ENCODE peak calls at places on chromosomes 2 and 18, in nine cellular contexts. N is neuronal stem cell; S is left ventricle myocardium inferior; M is stomach; T is psoas muscle; X is mammary epithelial cell; I is substantia nigra; D is CD8-positive, alpha-beta memory T cell; W is uterus. J is an unnamed sample.

GRCh38 chr18:22409445-22409844 is 8.3 kb downstream of the CTAGE1 start:
- DNase-seq in I (no peak), T (no peak), S (no peak), X (no peak), N (no peak), M (no peak), W (no peak), D (no peak), J (no peak)

GRCh38 chr2:19857806-19858205 is 44.0 kb downstream of the TTC32 start:
- DNase-seq in N (no peak), I (no peak), T (no peak), W (no peak), M (no peak), D (no peak), S (no peak), X (no peak), J (no peak)

GRCh38 chr2:148375214-148375613 is 269.3 kb upstream of the EPC2 start:
- DNase-seq in D (no peak), S (no peak), X (no peak), T (no peak), I (no peak), N (no peak), M (no peak), W (no peak), J (no peak)

GRCh38 chr2:79887747-79888374 is 375.0 kb downstream of the CTNNA2 start:
- DNase-seq in X (peak), W (no peak), M (no peak), I (no peak), N (peak), T (no peak), S (no peak), D (no peak), J (no peak)

GRCh38 chr2:129879614-129880180 is 99.8 kb upstream of the RAB6C start:
- DNase-seq in W (no peak), D (no peak), X (no peak), M (no peak), S (no peak), I (no peak), N (no peak), T (no peak), J (no peak)

GRCh38 chr2:43985359-43985758 is 10.4 kb downstream of the LRPPRC start:
- DNase-seq in W (no peak), T (no peak), M (no peak), I (no peak), X (no peak), N (no peak), D (no peak), S (no peak), J (no peak)

GRCh38 chr2:165586019-165586418 is 116.5 kb downstream of the CSRNP3 start:
- DNase-seq in D (no peak), N (no peak), I (no peak), S (no peak), W (no peak), M (no peak), T (no peak), X (peak), J (peak)

GRCh38 chr2:213868526-213868925 is 542.3 kb upstream of the VWC2L start:
- DNase-seq in N (no peak), S (no peak), W (no peak), T (no peak), D (no peak), M (no peak), X (no peak), I (no peak), J (no peak)

GRCh38 chr2:133821107-133821760 is 253.0 kb upstream of the NCKAP5 start:
- DNase-seq in T (no peak), I (no peak), X (peak), N (no peak), S (no peak), W (no peak), M (no peak), D (no peak), J (no peak)

GRCh38 chr2:121173112-121173511 is 111.9 kb downstream of the TFCP2L1 start:
- DNase-seq in W (no peak), X (peak), D (no peak), S (no peak), I (no peak), N (no peak), T (no peak), M (no peak), J (peak)

GRCh38 chr2:217218269-217219140 is 358.6 kb upstream of the TNP1 start:
- DNase-seq in X (peak), W (no peak), N (no peak), T (peak), I (no peak), S (no peak), M (no peak), D (no peak), J (no peak)

GRCh38 chr2:63051795-63052333 is 1.2 kb downstream of the OTX1 start:
- DNase-seq in M (no peak), N (peak), D (no peak), W (no peak), X (no peak), T (peak), S (no peak), I (no peak), J (no peak)

GRCh38 chr18:59311631-59312030 is 6.8 kb downstream of the CPLX4 start:
- DNase-seq in T (no peak), D (no peak), W (no peak), M (no peak), S (no peak), I (no peak), N (no peak), X (peak), J (peak)

GRCh38 chr2:10432315-10433181 is 15.6 kb downstream of the ODC1 start:
- DNase-seq in I (no peak), X (no peak), T (no peak), W (no peak), N (no peak), D (peak), M (peak), S (no peak), J (no peak)

GRCh38 chr2:188383158-188383557 is 91.5 kb downstream of the GULP1 start:
- DNase-seq in D (no peak), N (no peak), M (no peak), X (no peak), I (no peak), W (no peak), T (no peak), S (no peak), J (no peak)

GRCh38 chr2:127569274-127570065 is 34.0 kb downstream of the MYO7B start:
- DNase-seq in T (peak), X (peak), D (no peak), N (no peak), W (no peak), I (no peak), S (no peak), M (no peak), J (peak)

GRCh38 chr2:71715951-71716696 is 262.8 kb downstream of the DYSF start:
- DNase-seq in S (no peak), T (no peak), X (no peak), N (no peak), D (no peak), M (no peak), W (no peak), I (no peak), J (no peak)

GRCh38 chr2:70728128-70728527 is 39.9 kb downstream of the ADD2 start:
- DNase-seq in D (no peak), X (no peak), T (no peak), W (no peak), N (no peak), M (no peak), S (no peak), I (no peak), J (no peak)

GRCh38 chr2:45716915-45717314 is 65.4 kb downstream of the PRKCE start:
- DNase-seq in S (no peak), W (no peak), T (no peak), X (no peak), D (no peak), I (no peak), M (no peak), N (no peak), J (no peak)

GRCh38 chr2:178679891-178680290 is 127.3 kb downstream of the TTN start:
- DNase-seq in W (no peak), X (peak), M (no peak), I (no peak), N (no peak), S (no peak), T (no peak), D (no peak), J (no peak)

GRCh38 chr2:200253631-200254030 is 52.9 kb upstream of the SPATS2L start:
- DNase-seq in S (peak), M (no peak), I (no peak), T (no peak), W (no peak), X (peak), N (no peak), D (no peak), J (no peak)

GRCh38 chr18:22493940-22494339 is 76.2 kb upstream of the CTAGE1 start:
- DNase-seq in X (no peak), I (no peak), T (no peak), S (no peak), M (no peak), W (no peak), D (no peak), N (no peak), J (no peak)

GRCh38 chr2:210199186-210199765 is 26.0 kb downstream of the ACADL start:
- DNase-seq in D (no peak), S (no peak), N (peak), I (no peak), T (no peak), X (no peak), M (no peak), W (no peak), J (no peak)

GRCh38 chr18:79975043-79975442 is 10.6 kb downstream of the HSBP1L1 start:
- DNase-seq in S (no peak), X (no peak), N (no peak), I (no peak), T (no peak), W (no peak), M (no peak), D (no peak), J (no peak)

GRCh38 chr2:161273038-161273760 is 35.0 kb upstream of the PSMD14 start:
- DNase-seq in N (peak), W (no peak), X (peak), D (no peak), S (no peak), M (no peak), T (no peak), I (no peak), J (no peak)

GRCh38 chr18:5585653-5586052 is 41.9 kb upstream of the EPB41L3 start:
- DNase-seq in W (no peak), T (no peak), M (no peak), S (no peak), I (no peak), X (no peak), N (no peak), D (no peak), J (no peak)

GRCh38 chr2:101622210-101622609 is 75.3 kb upstream of the MAP4K4 start:
- DNase-seq in X (no peak), T (no peak), I (no peak), W (no peak), S (no peak), M (no peak), N (no peak), D (no peak), J (no peak)

GRCh38 chr2:238881353-238882082 is 33.6 kb downstream of the TWIST2 start:
- DNase-seq in W (no peak), M (no peak), T (no peak), X (no peak), N (no peak), D (no peak), I (no peak), S (no peak), J (no peak)

GRCh38 chr2:46494596-46494995 is 15.2 kb downstream of the TMEM247 start:
- DNase-seq in X (no peak), S (no peak), D (no peak), W (no peak), N (no peak), I (no peak), M (no peak), T (no peak), J (no peak)

GRCh38 chr2:187075106-187076070 is 226.4 kb upstream of the ZSWIM2 start:
- DNase-seq in X (no peak), N (no peak), I (no peak), T (no peak), S (peak), W (no peak), M (no peak), D (no peak), J (no peak)

DNA sequence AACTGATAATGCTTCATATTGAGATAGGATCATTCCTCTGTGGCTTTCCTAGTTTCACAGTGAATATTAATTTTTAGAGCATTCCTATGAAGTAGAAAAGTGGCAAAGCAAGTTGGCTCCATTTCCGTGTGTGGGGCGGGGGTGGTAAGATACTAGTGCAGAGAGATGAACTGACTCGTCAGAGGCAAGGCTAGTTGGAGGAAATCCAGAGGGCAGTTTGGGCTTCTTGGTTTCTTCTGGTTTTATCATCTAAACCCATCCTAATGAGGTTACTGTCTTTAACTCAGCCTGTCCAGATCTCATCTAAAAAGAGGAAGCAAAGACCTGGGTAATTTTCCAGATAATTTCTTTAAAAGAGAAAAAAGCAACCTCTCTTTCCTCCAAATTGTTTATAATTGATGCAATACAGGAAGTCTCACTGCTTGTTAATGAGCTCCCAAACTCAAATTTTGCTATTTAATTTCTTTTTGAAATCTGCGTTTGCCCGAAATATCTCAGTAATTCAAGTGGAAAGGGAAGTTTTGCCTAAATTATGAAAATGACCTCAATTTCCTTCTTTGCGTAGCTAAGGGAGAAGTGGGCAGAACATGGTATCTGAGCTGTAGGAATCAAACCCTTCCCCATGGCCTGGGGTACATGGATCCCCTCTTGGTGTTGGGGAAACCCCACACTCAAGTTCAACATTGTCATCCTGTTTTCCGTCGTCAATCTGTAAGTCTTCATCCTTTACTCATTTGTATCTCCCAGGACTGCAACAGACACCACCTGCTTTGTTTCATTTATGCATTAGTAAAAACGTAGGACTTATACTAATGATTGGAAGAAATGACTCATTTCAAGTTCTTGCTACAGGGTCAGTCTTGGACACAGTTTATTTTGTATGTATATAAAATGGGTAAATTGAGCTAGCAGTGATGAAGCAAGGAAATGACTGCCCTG is 89.0 kb upstream of the KLF7 start:
- DNase-seq in I (no peak), D (no peak), W (no peak), M (no peak), T (no peak), X (peak), S (no peak), N (no peak), J (no peak)
- H3K27ac ChIP-seq in I (no peak), D (no peak), W (no peak), M (no peak), T (no peak), X (peak), S (no peak), N (no peak), J (peak)

GRCh38 chr18:8756571-8756970 is 51.2 kb downstream of the MTCL1 start:
- DNase-seq in T (no peak), X (no peak), S (no peak), I (no peak), W (no peak), D (no peak), N (no peak), M (no peak), J (no peak)

GRCh38 chr18:8757598-8757997 is 52.2 kb downstream of the MTCL1 start:
- DNase-seq in M (no peak), X (no peak), W (no peak), T (no peak), N (no peak), S (no peak), D (no peak), I (no peak), J (no peak)

GRCh38 chr18:8752329-8752728 is 47.0 kb downstream of the MTCL1 start:
- DNase-seq in S (no peak), N (no peak), D (no peak), M (no peak), I (no peak), T (no peak), X (no peak), W (no peak), J (no peak)

GRCh38 chr18:8758466-8758865 is 53.1 kb downstream of the MTCL1 start:
- DNase-seq in S (no peak), X (peak), W (no peak), N (no peak), M (no peak), I (no peak), T (no peak), D (no peak), J (no peak)

DNA sequence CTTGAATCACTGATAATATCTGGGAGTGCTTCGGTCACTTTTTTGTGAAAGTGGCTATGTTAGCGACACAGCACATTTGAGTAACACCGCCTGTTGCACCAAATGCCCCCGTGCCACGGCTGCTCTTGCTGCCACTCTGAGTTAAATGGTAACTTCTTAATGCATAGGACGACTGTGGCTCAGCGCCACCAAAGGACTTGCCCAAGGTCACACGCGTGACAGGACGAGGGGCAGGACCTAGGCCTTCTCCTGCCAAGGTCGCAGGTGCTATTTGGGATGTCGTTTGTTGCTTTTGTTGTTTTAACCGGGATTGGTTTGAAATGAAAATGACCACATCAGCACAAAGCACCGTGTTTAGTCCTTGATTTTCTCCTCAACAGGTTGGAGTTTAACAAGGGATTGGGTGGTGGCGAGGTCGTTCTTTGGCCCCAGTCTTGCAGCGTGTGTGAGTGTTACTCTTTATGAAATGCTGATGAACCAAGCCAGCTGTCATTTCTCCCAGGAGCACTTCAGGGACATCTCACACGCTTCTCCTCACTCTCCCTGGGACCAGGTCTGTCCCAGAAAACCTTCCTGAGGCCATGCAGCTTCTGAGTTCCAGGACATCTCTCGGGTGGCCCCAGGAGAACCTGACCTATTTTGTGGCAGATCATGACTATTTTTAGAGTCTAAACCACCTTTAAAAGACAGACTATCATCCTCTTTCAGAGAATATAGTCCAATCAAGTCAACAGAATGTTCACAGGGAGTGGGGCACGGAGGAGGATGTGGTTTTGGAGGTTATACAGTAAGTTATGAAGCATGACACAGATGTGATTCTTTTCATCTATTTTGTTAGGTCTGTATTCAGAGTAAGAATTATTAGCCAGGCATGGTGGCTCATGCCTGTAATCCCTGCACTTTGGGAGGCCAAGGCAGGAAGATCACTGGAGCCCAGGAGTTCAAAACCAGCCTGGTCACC is 49.9 kb downstream of the MTCL1 start:
- DNase-seq in N (no peak), T (no peak), X (peak), D (peak), I (no peak), S (no peak), M (no peak), W (no peak), J (no peak)
- H3K27ac ChIP-seq in N (no peak), T (no peak), X (peak), D (no peak), I (no peak), S (no peak), M (no peak), W (no peak), J (no peak)

DNA sequence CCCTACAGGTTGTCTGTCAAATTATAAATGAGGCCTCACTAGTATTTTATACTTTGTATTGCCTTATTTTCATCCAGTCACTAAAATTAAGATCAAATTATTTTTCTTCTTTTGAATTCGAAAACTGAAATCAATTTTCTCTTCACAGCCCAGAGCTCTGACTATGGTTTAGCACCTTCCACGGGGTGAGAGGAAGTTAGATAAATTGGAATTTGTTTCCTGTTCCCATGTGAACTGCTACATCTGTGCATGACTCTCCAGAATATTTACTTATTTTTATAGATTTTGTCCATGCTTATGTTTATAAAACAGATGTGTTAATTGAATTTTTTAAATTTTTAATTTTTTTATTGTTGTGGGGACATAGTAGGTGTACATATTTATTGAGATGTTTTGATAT is 656.5 kb downstream of the IRS1 start:
- DNase-seq in X (no peak), W (no peak), D (no peak), S (no peak), T (no peak), N (no peak), I (no peak), M (no peak), J (no peak)
- H3K27ac ChIP-seq in X (no peak), W (no peak), D (no peak), S (no peak), T (peak), N (no peak), I (no peak), M (no peak), J (no peak)

GRCh38 chr18:61464551-61465102 is 131.4 kb downstream of the CDH20 start:
- DNase-seq in X (no peak), W (no peak), I (no peak), M (no peak), T (no peak), D (no peak), S (no peak), N (no peak), J (no peak)

GRCh38 chr18:61459896-61460295 is 126.7 kb downstream of the CDH20 start:
- DNase-seq in D (no peak), T (no peak), I (no peak), S (no peak), N (no peak), X (no peak), M (no peak), W (no peak), J (no peak)
- H3K27ac ChIP-seq in D (no peak), T (no peak), I (no peak), S (no peak), N (no peak), X (no peak), M (no peak), W (no peak), J (no peak)

GRCh38 chr18:40672590-40672989 is 1282.4 kb upstream of the PIK3C3 start:
- DNase-seq in S (no peak), D (no peak), T (no peak), N (peak), I (no peak), W (no peak), M (no peak), X (no peak), J (no peak)
- H3K27ac ChIP-seq in S (no peak), D (no peak), T (no peak), N (no peak), I (no peak), W (no peak), M (no peak), X (no peak), J (no peak)

GRCh38 chr2:196336206-196336605 is 164.8 kb upstream of the STK17B start:
- DNase-seq in D (no peak), N (no peak), I (no peak), T (no peak), W (no peak), M (no peak), X (no peak), S (no peak), J (no peak)
- H3K27ac ChIP-seq in D (no peak), N (no peak), I (no peak), T (no peak), W (no peak), M (no peak), X (no peak), S (no peak), J (no peak)

DNA sequence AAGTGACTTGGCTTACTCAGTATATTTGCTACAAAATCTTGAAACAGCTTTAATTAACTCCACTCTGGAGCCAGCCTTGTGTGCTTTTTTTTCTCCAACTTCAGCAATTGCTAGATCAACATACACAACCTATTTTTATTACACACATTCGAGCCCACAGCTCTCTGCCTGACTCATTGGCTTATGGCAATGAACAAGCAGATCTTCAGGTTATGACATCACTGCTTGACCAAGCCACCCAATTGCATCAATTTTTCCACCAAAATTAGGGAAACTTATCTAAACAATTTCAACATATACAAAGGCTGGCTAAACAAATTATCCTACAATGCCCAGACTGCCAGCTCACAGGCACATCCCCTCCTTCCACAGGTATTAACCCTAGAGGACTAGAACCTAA is 39.6 kb upstream of the PDK1 start:
- DNase-seq in M (no peak), S (no peak), N (no peak), X (peak), T (no peak), D (no peak), W (no peak), I (no peak), J (peak)
- H3K27ac ChIP-seq in M (peak), S (no peak), N (no peak), X (no peak), T (no peak), D (no peak), W (no peak), I (no peak), J (no peak)